ENCODE peak calls at places on chromosomes 11 and 22, in four cellular contexts. Q, Z, L and W are unnamed samples.

GRCh38 chr11:116033931-116034553 is 529.8 kb upstream of the CADM1 start:
- DNase-seq in L (no peak), Z (no peak), Q (no peak), W (no peak)

GRCh38 chr22:27450448-27450847 is 351.1 kb downstream of the MN1 start:
- DNase-seq in Q (no peak), Z (no peak), L (no peak), W (no peak)

GRCh38 chr11:855343-855674 is 12.7 kb downstream of the TSPAN4 start:
- DNase-seq in Q (no peak), Z (no peak), L (no peak), W (no peak)

GRCh38 chr11:44434191-44434590 is 124.3 kb upstream of the ALX4 start:
- DNase-seq in L (no peak), Q (no peak), Z (no peak), W (no peak)

GRCh38 chr11:12286606-12287005 is 90.8 kb upstream of the PARVA start:
- DNase-seq in Z (no peak), Q (no peak), L (no peak), W (no peak)

GRCh38 chr11:67275606-67276409 is 9.5 kb downstream of the GRK2 start:
- DNase-seq in Z (no peak), L (peak; percentile 41), Q (peak; percentile 25), W (no peak)

GRCh38 chr11:33530824-33531223 is 169.8 kb downstream of the C11orf91 start:
- DNase-seq in Z (peak; percentile 87), Q (no peak), L (no peak), W (peak; percentile 74)

GRCh38 chr11:266676-267439 is 11.3 kb upstream of the NLRP6 start:
- DNase-seq in Z (peak; percentile 21), L (no peak), Q (peak; percentile 30), W (no peak)

GRCh38 chr11:23192256-23192655 is 332.0 kb upstream of the CCDC179 start:
- DNase-seq in Z (peak; percentile 71), Q (no peak), L (no peak), W (no peak)

GRCh38 chr22:27420817-27421361 is 380.7 kb downstream of the MN1 start:
- DNase-seq in Q (peak; percentile 83), L (peak; percentile 84), Z (peak; percentile 93), W (peak; percentile 59)

GRCh38 chr11:112610996-112611795 is 350.0 kb upstream of the NCAM1 start:
- DNase-seq in Z (peak; percentile 5), L (no peak), Q (no peak), W (no peak)

GRCh38 chr22:24819941-24820461 is 14.0 kb downstream of the SGSM1 start:
- DNase-seq in Q (peak; percentile 77), Z (no peak), L (no peak), W (no peak)

GRCh38 chr11:134754823-134755198 is 342.8 kb upstream of the B3GAT1 start:
- DNase-seq in Z (no peak), L (no peak), Q (no peak), W (no peak)

GRCh38 chr11:1303196-1303821 is 6.1 kb downstream of the TOLLIP start:
- DNase-seq in L (no peak), Q (no peak), Z (no peak), W (no peak)

GRCh38 chr22:27238935-27239510 is 562.5 kb downstream of the MN1 start:
- DNase-seq in Z (peak; percentile 87), Q (peak; percentile 91), L (peak; percentile 85), W (peak; percentile 78)

GRCh38 chr11:117219001-117219400 is 12.9 kb downstream of the PCSK7 start:
- DNase-seq in Z (no peak), L (no peak), Q (no peak), W (no peak)

GRCh38 chr22:29987143-29987542 is 93.1 kb upstream of the HORMAD2 start:
- DNase-seq in Q (no peak), Z (no peak), L (no peak), W (no peak)

GRCh38 chr11:125945797-125946520 is at the start of gene VSIG10L2:
- DNase-seq in Q (no peak), L (no peak), Z (no peak), W (no peak)

GRCh38 chr22:44464000-44464399 is 34.0 kb downstream of the RTL6 start:
- DNase-seq in Z (no peak), L (no peak), Q (no peak), W (no peak)

GRCh38 chr22:22984967-22985366 is 85.4 kb upstream of the GNAZ start:
- DNase-seq in Z (no peak), Q (no peak), L (no peak), W (no peak)

GRCh38 chr11:78039919-78040671 is 17.0 kb upstream of the KCTD14 start:
- DNase-seq in Q (peak; percentile 72), Z (peak; percentile 85), L (peak; percentile 79), W (peak; percentile 80)

GRCh38 chr11:128153697-128154048 is 433.7 kb downstream of the ETS1 start:
- DNase-seq in Z (no peak), L (no peak), Q (no peak), W (no peak)

GRCh38 chr11:16775604-16776283 is 37.3 kb downstream of the C11orf58 start:
- DNase-seq in Z (no peak), Q (no peak), L (no peak), W (no peak)

GRCh38 chr11:64765291-64765803 is 5.6 kb upstream of the PYGM start:
- DNase-seq in L (peak; percentile 74), Z (no peak), Q (peak; percentile 41), W (no peak)
- TF ChIP-seq CTCF in L (peak; percentile 31), Z (peak; percentile 28), Q (no peak), W (peak; percentile 37)

GRCh38 chr22:37887610-37888378 is 18.3 kb upstream of the MICALL1 start:
- DNase-seq in Q (no peak), Z (peak; percentile 84), L (no peak), W (peak; percentile 54)
- TF ChIP-seq CTCF in Q (peak; percentile 50), Z (peak; percentile 72), L (no peak), W (peak; percentile 73)

DNA sequence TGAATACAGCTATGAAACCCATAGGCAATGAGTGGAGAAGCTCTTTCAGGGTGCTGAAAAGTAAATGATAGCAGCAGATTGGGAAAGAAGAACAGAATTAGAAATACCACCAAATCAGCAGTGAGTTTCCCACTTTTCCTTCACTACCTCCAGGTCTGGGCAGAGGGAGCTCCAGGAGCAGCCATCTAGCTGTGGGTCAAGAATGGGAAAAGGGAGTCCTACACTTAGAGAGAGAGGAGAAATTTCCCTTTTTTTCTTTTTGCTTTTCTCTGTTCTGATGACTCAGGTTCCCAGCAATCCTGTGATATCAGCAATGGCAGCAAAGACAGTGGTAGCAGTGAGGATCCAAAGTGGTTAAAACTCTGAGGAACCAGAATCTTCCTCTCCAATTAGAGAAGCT is 263.9 kb downstream of the NXPE2 start:
- DNase-seq in Q (no peak), L (no peak), Z (no peak), W (no peak)
- TF ChIP-seq CTCF in Q (no peak), L (no peak), Z (no peak), W (no peak)

GRCh38 chr11:131070365-131070764 is 154.1 kb upstream of the SNX19 start:
- DNase-seq in Z (no peak), L (no peak), Q (no peak), W (no peak)
- TF ChIP-seq CTCF in Z (no peak), L (no peak), Q (no peak), W (peak; percentile 22)

GRCh38 chr22:21982338-21982965 is at the start of gene TOP3B:
- DNase-seq in Z (peak; percentile 71), L (peak; percentile 90), Q (peak; percentile 85), W (peak; percentile 63)
- TF ChIP-seq CTCF in Z (no peak), L (no peak), Q (no peak), W (no peak)

DNA sequence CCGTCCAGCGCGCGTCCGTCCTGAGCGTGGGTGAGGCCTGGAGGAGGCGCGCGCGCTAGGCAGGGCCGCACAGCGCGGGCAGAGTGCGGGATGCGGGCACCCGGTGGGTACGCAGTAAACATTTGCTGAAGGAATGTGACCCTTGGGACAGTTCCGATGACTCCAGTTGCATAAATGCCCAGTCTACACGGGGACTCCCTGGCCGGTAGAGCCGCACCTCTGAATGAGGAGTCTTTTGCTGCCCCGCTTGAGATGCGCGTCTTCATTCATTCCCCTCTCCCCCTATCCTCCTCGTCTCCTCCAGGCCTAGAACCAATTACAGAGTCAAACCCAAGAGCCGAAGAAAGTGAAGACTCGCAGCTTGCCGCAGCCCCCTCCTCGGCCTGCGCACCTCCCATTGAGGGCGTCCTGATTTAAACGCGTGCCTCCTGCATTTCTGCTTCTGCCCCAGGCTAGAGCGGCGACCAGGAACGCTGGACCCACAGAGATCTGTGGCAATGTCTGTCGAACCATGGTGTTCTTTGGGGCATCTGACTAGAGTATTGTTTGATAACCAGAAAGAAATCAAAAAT is 731 bp upstream of the CHKB start:
- DNase-seq in Z (no peak), Q (no peak), L (no peak), W (no peak)
- TF ChIP-seq CTCF in Z (no peak), Q (no peak), L (no peak), W (no peak)

GRCh38 chr11:64356498-64357411 is 2.2 kb upstream of the RPS6KA4 start:
- DNase-seq in Q (no peak), L (peak; percentile 49), Z (peak; percentile 47), W (peak; percentile 53)
- TF ChIP-seq CTCF in Q (no peak), L (no peak), Z (peak; percentile 36), W (peak; percentile 68)

DNA sequence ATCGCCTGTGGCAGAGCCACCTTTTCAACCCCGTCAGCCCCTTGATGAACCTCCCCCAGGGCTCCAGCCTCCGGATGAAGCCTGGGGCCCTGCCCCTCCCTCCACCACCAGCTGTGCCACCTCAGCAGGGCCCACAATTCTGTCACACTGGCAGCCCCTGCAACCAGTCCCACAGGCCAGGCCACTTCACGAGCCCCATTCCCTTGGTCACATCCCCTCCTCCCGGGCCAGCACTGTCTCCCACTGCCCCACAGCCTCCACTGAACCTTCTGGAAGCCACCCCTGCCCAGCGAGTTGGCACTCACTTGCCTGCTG is 19.9 kb downstream of the OSBPL5 start:
- DNase-seq in L (no peak), Q (no peak), Z (no peak), W (no peak)
- TF ChIP-seq CTCF in L (no peak), Q (no peak), Z (no peak), W (no peak)

GRCh38 chr11:66264893-66265292 is 3.5 kb upstream of the RAB1B start:
- DNase-seq in Z (no peak), Q (no peak), L (peak; percentile 49), W (no peak)
- TF ChIP-seq CTCF in Z (peak; percentile 30), Q (no peak), L (peak; percentile 16), W (peak; percentile 76)

DNA sequence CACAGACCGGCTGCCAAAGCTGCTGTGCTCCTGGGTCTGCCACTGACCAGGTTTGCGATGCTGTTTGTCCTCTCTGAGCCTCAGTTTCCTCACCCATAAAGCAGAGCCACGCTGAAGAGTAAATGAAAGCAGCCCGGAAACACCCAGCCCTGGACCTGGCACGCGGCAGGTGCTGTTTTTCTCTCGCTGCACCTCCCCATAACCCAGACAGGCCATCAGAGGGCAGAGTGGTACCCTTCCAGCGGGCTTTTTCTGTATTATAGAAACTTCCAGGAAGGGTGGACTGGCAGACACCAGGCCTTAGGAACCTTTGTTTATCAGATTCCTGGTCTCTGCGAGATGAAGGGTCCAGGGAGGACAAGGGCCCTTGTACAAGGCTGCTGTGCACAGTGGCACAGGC is 17.9 kb upstream of the FGF19 start:
- DNase-seq in Z (no peak), Q (no peak), L (no peak), W (no peak)
- TF ChIP-seq CTCF in Z (no peak), Q (no peak), L (no peak), W (peak; percentile 60)